ENCODE peak calls at places on chromosomes 6 and 20, in eight cellular contexts. I is upper lobe of left lung; P is heart right ventricle; B is GM04504; Y is GM23338; C is cortex of kidney; Q is lower leg skin; J is stimulated activated CD8-positive, alpha-beta memory T cell treated with anti-CD3 and anti-CD28 coated beads, Interleukin-7, amount 100 ng/mL, for 24 hours. T is an unnamed sample.

GRCh38 chr6:137699036-137699683 is 167.9 kb upstream of the TNFAIP3 start:
- DNase-seq in C (no peak), J (no peak), Q (no peak), B (peak), Y (no peak), P (no peak), I (no peak), T (no peak)

GRCh38 chr6:66103354-66103753 is 396.3 kb upstream of the EYS start:
- DNase-seq in Y (no peak), I (no peak), Q (no peak), J (no peak), B (no peak), P (no peak), C (no peak), T (no peak)

GRCh38 chr6:25346064-25346463 is 66.9 kb downstream of the CARMIL1 start:
- DNase-seq in P (no peak), B (no peak), I (peak), Y (peak), C (no peak), Q (no peak), J (no peak), T (peak)

GRCh38 chr6:124964084-124964763 is 2.0 kb downstream of the RNF217 start:
- DNase-seq in C (no peak), Y (no peak), Q (peak), P (no peak), J (no peak), I (no peak), B (no peak), T (no peak)

GRCh38 chr6:110053395-110054240 is 75.5 kb downstream of the GPR6 start:
- DNase-seq in Y (peak), J (no peak), B (peak), I (no peak), Q (no peak), C (no peak), P (peak), T (peak)

GRCh38 chr6:142885182-142885867 is 59.7 kb downstream of the HIVEP2 start:
- DNase-seq in C (no peak), I (peak), B (peak), J (no peak), Q (no peak), P (peak), Y (peak), T (peak)

GRCh38 chr6:18501313-18502013 is 114.3 kb downstream of the RNF144B start:
- DNase-seq in P (peak), J (no peak), Q (peak), Y (no peak), I (peak), C (no peak), B (peak), T (peak)

GRCh38 chr6:112016335-112016734 is 37.6 kb upstream of the CCN6 start:
- DNase-seq in Q (no peak), J (no peak), B (no peak), Y (no peak), P (peak), I (no peak), C (no peak), T (no peak)

GRCh38 chr6:132401120-132401940 is at the start of gene MOXD1:
- DNase-seq in P (peak), B (peak), Q (no peak), C (no peak), J (no peak), Y (peak), I (peak), T (peak)

GRCh38 chr6:116424001-116424400 is 37.2 kb upstream of the CALHM6 start:
- DNase-seq in B (no peak), J (no peak), P (no peak), C (no peak), I (no peak), Q (no peak), Y (no peak), T (no peak)

GRCh38 chr6:111087871-111088667 is 766 bp downstream of the SLC16A10 start:
- DNase-seq in B (no peak), J (no peak), P (no peak), Y (peak), Q (no peak), C (no peak), I (peak), T (peak)

GRCh38 chr20:48769111-48769879 is 58.5 kb downstream of the PREX1 start:
- DNase-seq in B (no peak), I (peak), C (no peak), Q (no peak), P (no peak), J (peak), Y (peak), T (peak)

GRCh38 chr6:36343109-36343508 is 6.4 kb upstream of the BNIP5 start:
- DNase-seq in I (no peak), J (no peak), C (no peak), P (no peak), Y (no peak), Q (no peak), B (no peak), T (no peak)

GRCh38 chr6:166758136-166758704 is 131.2 kb upstream of the RPS6KA2 start:
- DNase-seq in I (no peak), C (no peak), J (no peak), B (no peak), Y (no peak), P (no peak), Q (no peak), T (no peak)